ENCODE peak calls at places on chromosomes 16 and 17, in eight cellular contexts. A, Q, U, B, J, H, T and S are unnamed samples.

GRCh38 chr16:1093284-1094123 is 2.5 kb downstream of the C1QTNF8 start:
- DNase-seq in H (no peak), J (peak), Q (no peak), U (no peak), A (peak), B (no peak), T (no peak), S (no peak)

GRCh38 chr17:40499551-40500189 is 1.8 kb downstream of the TNS4 start:
- DNase-seq in Q (peak), J (no peak), U (no peak), T (no peak), B (no peak), H (peak), A (peak), S (peak)

GRCh38 chr16:87692176-87692575 is 73.6 kb downstream of the KLHDC4 start:
- DNase-seq in A (no peak), Q (no peak), H (no peak), T (no peak), U (no peak), J (no peak), B (no peak), S (no peak)

GRCh38 chr16:57801098-57801855 is 1.0 kb downstream of the KIFC3 start:
- DNase-seq in A (peak), Q (no peak), J (no peak), T (no peak), H (peak), U (no peak), B (peak), S (no peak)

GRCh38 chr16:18013863-18014262 is 322.7 kb downstream of the NPIPA8 start:
- DNase-seq in H (no peak), B (no peak), U (no peak), J (peak), T (no peak), A (no peak), Q (no peak), S (no peak)

GRCh38 chr17:48717367-48718161 is 4.8 kb downstream of the PRAC1 start:
- DNase-seq in T (no peak), A (no peak), B (no peak), U (no peak), H (no peak), Q (no peak), J (no peak), S (no peak)

GRCh38 chr16:83393196-83393981 is 414.4 kb upstream of the HSBP1 start:
- DNase-seq in Q (no peak), A (no peak), H (no peak), T (no peak), J (no peak), B (no peak), U (no peak), S (no peak)

GRCh38 chr17:32518856-32519768 is 32.3 kb downstream of the CDK5R1 start:
- DNase-seq in T (peak), Q (no peak), H (peak), U (peak), J (peak), A (no peak), B (peak), S (peak)

GRCh38 chr17:76004750-76005262 is 4.2 kb downstream of the CDK3 start:
- DNase-seq in U (peak), Q (no peak), J (no peak), A (no peak), T (no peak), B (no peak), H (peak), S (no peak)

GRCh38 chr17:41636652-41637051 is 12.3 kb upstream of the KRT17 start:
- DNase-seq in J (no peak), A (no peak), Q (no peak), U (no peak), H (no peak), T (no peak), B (no peak), S (no peak)

GRCh38 chr17:27554152-27554551 is 76.8 kb upstream of the LGALS9 start:
- DNase-seq in T (no peak), B (no peak), U (no peak), J (no peak), Q (no peak), H (peak), A (no peak), S (no peak)

GRCh38 chr17:2049333-2050245 is 5.3 kb upstream of the HIC1 start:
- DNase-seq in U (peak), T (peak), Q (peak), B (peak), A (peak), H (peak), J (peak), S (peak)

GRCh38 chr17:45184144-45184543 is 22.5 kb downstream of the HEXIM2 start:
- DNase-seq in Q (no peak), U (no peak), J (no peak), B (no peak), T (no peak), A (no peak), H (no peak), S (no peak)

GRCh38 chr16:1972490-1972877 is 631 bp downstream of the TBL3 start:
- DNase-seq in H (peak), Q (no peak), B (no peak), A (no peak), T (no peak), J (no peak), U (peak), S (peak)

GRCh38 chr16:61887903-61888302 is 148.3 kb downstream of the CDH8 start:
- DNase-seq in U (no peak), B (no peak), A (no peak), J (peak), H (peak), Q (no peak), T (no peak), S (peak)

GRCh38 chr16:58077796-58078195 is 51.4 kb downstream of the CFAP20 start:
- DNase-seq in Q (no peak), A (no peak), T (no peak), H (no peak), B (no peak), U (no peak), J (no peak), S (no peak)